ENCODE peak calls at places on chromosomes 7 and 10, in five cellular contexts. One of them, this sample, is unnamed.
A peak's percentile ranks its signal among the peaks of the same experiment; 100 is the strongest.

GRCh38 chr10:128000660-128001059 is 93.8 kb downstream of the PTPRE start:
- DNase-seq in HepG2: no peak
- DNase-seq in cardiac muscle cell: no peak
- DNase-seq in nephron progenitor cell: no peak
- DNase-seq in cardiac fibroblast: peak; percentile 25
- DNase-seq in this sample: no peak

GRCh38 chr7:38700111-38700510 is 68.9 kb upstream of the AMPH start:
- DNase-seq in cardiac fibroblast: no peak
- DNase-seq in HepG2: no peak
- DNase-seq in nephron progenitor cell: no peak
- DNase-seq in cardiac muscle cell: peak; percentile 22
- DNase-seq in this sample: no peak

GRCh38 chr10:12508165-12508564 is 158.8 kb downstream of the CAMK1D start:
- DNase-seq in HepG2: no peak
- DNase-seq in nephron progenitor cell: no peak
- DNase-seq in cardiac muscle cell: no peak
- DNase-seq in cardiac fibroblast: no peak
- DNase-seq in this sample: no peak

GRCh38 chr7:118057404-118057803 is 126.6 kb upstream of the LSM8 start:
- DNase-seq in cardiac fibroblast: peak; percentile 24
- DNase-seq in cardiac muscle cell: no peak
- DNase-seq in nephron progenitor cell: no peak
- DNase-seq in HepG2: no peak
- DNase-seq in this sample: no peak

GRCh38 chr7:95951997-95952795 is 179.8 kb downstream of the DYNC1I1 start:
- DNase-seq in HepG2: no peak
- DNase-seq in cardiac muscle cell: no peak
- DNase-seq in cardiac fibroblast: no peak
- DNase-seq in nephron progenitor cell: no peak
- DNase-seq in this sample: no peak

GRCh38 chr7:150446288-150446938 is 4.0 kb upstream of the GIMAP8 start:
- DNase-seq in nephron progenitor cell: no peak
- DNase-seq in HepG2: no peak
- DNase-seq in cardiac fibroblast: no peak
- DNase-seq in cardiac muscle cell: no peak
- DNase-seq in this sample: no peak

GRCh38 chr7:108097703-108098102 is 32.5 kb downstream of the LAMB4 start:
- DNase-seq in nephron progenitor cell: no peak
- DNase-seq in cardiac muscle cell: peak; percentile 46
- DNase-seq in HepG2: peak; percentile 20
- DNase-seq in cardiac fibroblast: peak; percentile 60
- DNase-seq in this sample: no peak

GRCh38 chr10:77230194-77230593 is 407.4 kb downstream of the KCNMA1 start:
- DNase-seq in cardiac fibroblast: peak; percentile 63
- DNase-seq in cardiac muscle cell: peak; percentile 51
- DNase-seq in HepG2: no peak
- DNase-seq in nephron progenitor cell: no peak
- DNase-seq in this sample: no peak

GRCh38 chr10:86520871-86521619 is 547 bp downstream of the WAPL start:
- DNase-seq in HepG2: peak; percentile 40
- DNase-seq in nephron progenitor cell: peak; percentile 55
- DNase-seq in cardiac fibroblast: peak; percentile 68
- DNase-seq in cardiac muscle cell: peak; percentile 55
- DNase-seq in this sample: peak; percentile 59

GRCh38 chr10:24452030-24452429 is 243.1 kb downstream of the KIAA1217 start:
- DNase-seq in nephron progenitor cell: no peak
- DNase-seq in cardiac muscle cell: no peak
- DNase-seq in cardiac fibroblast: no peak
- DNase-seq in HepG2: no peak
- DNase-seq in this sample: no peak

GRCh38 chr7:142788303-142789286 is 17.8 kb downstream of the PRSS2 start:
- DNase-seq in HepG2: no peak
- DNase-seq in nephron progenitor cell: no peak
- DNase-seq in cardiac muscle cell: no peak
- DNase-seq in cardiac fibroblast: no peak
- DNase-seq in this sample: no peak

GRCh38 chr10:69994262-69994661 is 58.4 kb upstream of the MACROH2A2 start:
- DNase-seq in cardiac muscle cell: peak; percentile 61
- DNase-seq in HepG2: peak; percentile 44
- DNase-seq in nephron progenitor cell: no peak
- DNase-seq in cardiac fibroblast: peak; percentile 75
- DNase-seq in this sample: no peak

GRCh38 chr10:132880148-132880981 is 62.0 kb downstream of the CFAP46 start:
- DNase-seq in nephron progenitor cell: no peak
- DNase-seq in cardiac fibroblast: no peak
- DNase-seq in cardiac muscle cell: no peak
- DNase-seq in HepG2: no peak
- DNase-seq in this sample: no peak

GRCh38 chr7:136976504-136977251 is 108.2 kb downstream of the CHRM2 start:
- DNase-seq in nephron progenitor cell: no peak
- DNase-seq in cardiac fibroblast: no peak
- DNase-seq in HepG2: no peak
- DNase-seq in cardiac muscle cell: no peak
- DNase-seq in this sample: no peak

GRCh38 chr10:69457771-69458237 is 6.5 kb downstream of the TSPAN15 start:
- DNase-seq in nephron progenitor cell: no peak
- DNase-seq in cardiac fibroblast: no peak
- DNase-seq in cardiac muscle cell: no peak
- DNase-seq in HepG2: no peak
- DNase-seq in this sample: no peak

GRCh38 chr10:11578802-11579255 is 32.6 kb downstream of the USP6NL start:
- DNase-seq in cardiac fibroblast: no peak
- DNase-seq in cardiac muscle cell: no peak
- DNase-seq in nephron progenitor cell: no peak
- DNase-seq in HepG2: no peak
- DNase-seq in this sample: no peak

GRCh38 chr7:37916017-37916672 is 472 bp downstream of the SFRP4 start:
- DNase-seq in HepG2: no peak
- DNase-seq in cardiac muscle cell: peak; percentile 9
- DNase-seq in cardiac fibroblast: peak; percentile 19
- DNase-seq in nephron progenitor cell: peak; percentile 8
- DNase-seq in this sample: peak; percentile 34

GRCh38 chr10:74640134-74640533 is 186.3 kb upstream of the KAT6B start:
- DNase-seq in cardiac fibroblast: peak; percentile 46
- DNase-seq in HepG2: no peak
- DNase-seq in nephron progenitor cell: no peak
- DNase-seq in cardiac muscle cell: no peak
- DNase-seq in this sample: peak; percentile 22

GRCh38 chr7:141220263-141220662 is 146.4 kb downstream of the TMEM178B start:
- DNase-seq in HepG2: peak; percentile 12
- DNase-seq in cardiac muscle cell: no peak
- DNase-seq in cardiac fibroblast: peak; percentile 5
- DNase-seq in nephron progenitor cell: no peak
- DNase-seq in this sample: peak; percentile 44

GRCh38 chr7:157278167-157278790 is 58.5 kb upstream of the DNAJB6 start:
- DNase-seq in cardiac fibroblast: no peak
- DNase-seq in nephron progenitor cell: no peak
- DNase-seq in cardiac muscle cell: no peak
- DNase-seq in HepG2: no peak
- DNase-seq in this sample: no peak

GRCh38 chr10:92573091-92573797 is 649 bp downstream of the IDE start:
- DNase-seq in HepG2: no peak
- DNase-seq in nephron progenitor cell: peak; percentile 50
- DNase-seq in cardiac fibroblast: peak; percentile 61
- DNase-seq in cardiac muscle cell: peak; percentile 56
- DNase-seq in this sample: peak; percentile 55

GRCh38 chr10:128568491-128568890 is 442.3 kb upstream of the MKI67 start:
- DNase-seq in HepG2: no peak
- DNase-seq in cardiac fibroblast: no peak
- DNase-seq in cardiac muscle cell: no peak
- DNase-seq in nephron progenitor cell: no peak
- DNase-seq in this sample: no peak

GRCh38 chr7:74344128-74344496 is 54.9 kb downstream of the CLIP2 start:
- DNase-seq in cardiac fibroblast: peak; percentile 61
- DNase-seq in cardiac muscle cell: peak; percentile 59
- DNase-seq in nephron progenitor cell: no peak
- DNase-seq in HepG2: no peak
- DNase-seq in this sample: no peak

GRCh38 chr10:77915299-77916105 is 11.1 kb downstream of the DLG5 start:
- DNase-seq in nephron progenitor cell: no peak
- DNase-seq in HepG2: no peak
- DNase-seq in cardiac fibroblast: no peak
- DNase-seq in cardiac muscle cell: peak; percentile 69
- DNase-seq in this sample: no peak

GRCh38 chr10:78042058-78042751 is 8.5 kb downstream of the RPS24 start:
- DNase-seq in cardiac muscle cell: no peak
- DNase-seq in nephron progenitor cell: no peak
- DNase-seq in cardiac fibroblast: no peak
- DNase-seq in HepG2: no peak
- DNase-seq in this sample: no peak

GRCh38 chr7:18393465-18394118 is 102.0 kb upstream of the HDAC9 start:
- DNase-seq in cardiac muscle cell: no peak
- DNase-seq in nephron progenitor cell: no peak
- DNase-seq in cardiac fibroblast: no peak
- DNase-seq in HepG2: no peak
- DNase-seq in this sample: no peak

GRCh38 chr10:81179805-81180452 is 642.2 kb downstream of the SH2D4B start:
- DNase-seq in HepG2: peak; percentile 0
- DNase-seq in cardiac muscle cell: no peak
- DNase-seq in cardiac fibroblast: peak; percentile 20
- DNase-seq in nephron progenitor cell: no peak
- DNase-seq in this sample: no peak
- TF ChIP-seq CTCF in HepG2: no peak
- TF ChIP-seq CTCF in cardiac muscle cell: no peak
- TF ChIP-seq CTCF in cardiac fibroblast: peak; percentile 31
- TF ChIP-seq CTCF in nephron progenitor cell: peak; percentile 47
- TF ChIP-seq CTCF in this sample: peak; percentile 47

GRCh38 chr7:88396295-88396947 is 89.7 kb upstream of the STEAP4 start:
- DNase-seq in nephron progenitor cell: no peak
- DNase-seq in HepG2: no peak
- DNase-seq in cardiac muscle cell: no peak
- DNase-seq in cardiac fibroblast: peak; percentile 7
- DNase-seq in this sample: no peak
- TF ChIP-seq CTCF in nephron progenitor cell: no peak
- TF ChIP-seq CTCF in HepG2: no peak
- TF ChIP-seq CTCF in cardiac muscle cell: no peak
- TF ChIP-seq CTCF in cardiac fibroblast: no peak
- TF ChIP-seq CTCF in this sample: no peak

DNA sequence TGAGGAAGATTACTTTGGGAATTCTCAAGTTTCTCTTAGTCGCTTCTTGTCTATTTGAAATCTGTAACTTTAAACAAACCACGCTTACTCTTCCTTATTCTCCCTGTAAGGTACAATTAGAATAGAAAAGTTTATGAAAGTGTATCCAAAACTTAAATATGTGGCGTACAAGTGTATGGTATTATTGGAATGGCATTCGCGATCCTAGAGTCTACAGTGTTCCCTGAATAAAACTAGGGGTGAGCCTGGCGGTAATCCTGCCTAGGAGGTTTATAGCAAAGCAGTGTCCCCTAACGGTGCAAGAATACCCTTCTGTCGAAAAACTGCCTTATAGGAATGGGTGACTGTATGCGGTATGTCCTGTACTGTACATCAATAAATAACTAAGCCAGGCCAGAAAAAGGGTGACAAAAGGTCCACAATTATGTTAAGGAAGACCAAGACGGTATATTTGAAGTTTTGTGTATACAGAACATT is 1.2 kb downstream of the TASOR2 start:
- DNase-seq in HepG2: no peak
- DNase-seq in cardiac fibroblast: peak; percentile 29
- DNase-seq in cardiac muscle cell: peak; percentile 21
- DNase-seq in nephron progenitor cell: no peak
- DNase-seq in this sample: no peak
- TF ChIP-seq CTCF in HepG2: no peak
- TF ChIP-seq CTCF in cardiac fibroblast: no peak
- TF ChIP-seq CTCF in cardiac muscle cell: no peak
- TF ChIP-seq CTCF in nephron progenitor cell: no peak
- TF ChIP-seq CTCF in this sample: no peak

GRCh38 chr10:89063465-89063864 is 72.9 kb downstream of the FAS start:
- DNase-seq in cardiac fibroblast: no peak
- DNase-seq in HepG2: no peak
- DNase-seq in nephron progenitor cell: no peak
- DNase-seq in cardiac muscle cell: no peak
- DNase-seq in this sample: no peak
- TF ChIP-seq CTCF in cardiac fibroblast: no peak
- TF ChIP-seq CTCF in HepG2: no peak
- TF ChIP-seq CTCF in nephron progenitor cell: no peak
- TF ChIP-seq CTCF in cardiac muscle cell: no peak
- TF ChIP-seq CTCF in this sample: no peak

DNA sequence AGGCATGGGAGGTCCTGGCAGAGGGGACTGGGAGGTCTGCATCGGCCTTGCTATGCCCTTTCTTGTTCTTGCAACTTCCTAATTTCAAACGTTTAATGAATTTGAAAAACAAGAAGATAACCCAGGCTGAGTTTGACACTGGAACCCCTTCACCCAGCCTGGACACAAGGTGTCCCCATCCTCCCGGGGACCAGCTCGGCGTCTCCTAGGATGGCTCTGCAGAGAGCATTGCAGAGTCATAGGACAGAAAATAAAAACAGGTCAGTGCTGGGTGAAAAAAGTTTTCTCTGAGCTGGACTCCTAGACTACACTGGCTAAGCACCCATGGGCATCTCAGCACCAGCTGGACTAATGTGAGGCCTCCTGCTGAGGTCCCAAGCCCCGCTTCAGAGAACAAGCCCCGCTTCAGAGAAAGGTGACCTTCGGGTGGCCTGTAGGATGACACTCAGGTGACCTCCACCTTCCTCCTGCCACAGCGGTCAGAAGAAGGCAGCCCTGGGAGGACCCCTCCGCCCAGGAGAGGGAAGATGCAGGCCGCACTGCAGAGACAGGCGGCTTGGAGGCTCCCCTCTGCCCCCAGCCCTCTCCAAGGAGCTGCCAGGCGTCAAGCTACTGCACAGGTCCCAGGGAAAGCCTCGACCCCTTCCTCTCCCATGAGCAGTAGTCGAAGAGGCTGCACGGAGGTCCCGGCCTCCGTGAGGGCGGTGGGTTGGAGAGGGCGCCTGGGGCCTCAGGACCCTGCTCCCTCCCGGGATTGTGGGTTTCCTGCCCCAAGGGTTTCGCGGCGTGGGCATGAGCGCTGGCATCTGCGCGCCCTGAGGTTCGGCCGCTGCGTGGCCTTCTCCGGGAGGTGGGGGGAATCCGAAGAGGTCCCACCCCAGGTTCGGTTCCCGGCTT is 9.2 kb upstream of the UNCX start:
- DNase-seq in HepG2: peak; percentile 10
- DNase-seq in cardiac muscle cell: no peak
- DNase-seq in cardiac fibroblast: no peak
- DNase-seq in nephron progenitor cell: no peak
- DNase-seq in this sample: no peak
- TF ChIP-seq CTCF in HepG2: peak; percentile 50
- TF ChIP-seq CTCF in cardiac muscle cell: no peak
- TF ChIP-seq CTCF in cardiac fibroblast: no peak
- TF ChIP-seq CTCF in nephron progenitor cell: no peak
- TF ChIP-seq CTCF in this sample: no peak